ENCODE peak calls at places on chromosomes 7 and 10, in five cellular contexts. U is T-helper 17 cell, J is M059J, O is glutamatergic neuron, R is Kasumi-1. P is an unnamed sample.

GRCh38 chr10:132626761-132627735 is 89.5 kb downstream of the INPP5A start:
- DNase-seq in U (peak), J (no peak), O (peak), R (no peak), P (no peak)

GRCh38 chr10:77030915-77031425 is 606.6 kb downstream of the KCNMA1 start:
- DNase-seq in U (no peak), J (no peak), O (no peak), R (no peak), P (no peak)

GRCh38 chr7:135208417-135208793 is 2.9 kb downstream of the WDR91 start:
- DNase-seq in U (no peak), J (peak), O (no peak), R (no peak), P (no peak)

GRCh38 chr7:31073486-31074383 is 21.6 kb downstream of the ADCYAP1R1 start:
- DNase-seq in U (no peak), J (peak), O (peak), R (no peak), P (no peak)

GRCh38 chr10:103812004-103812403 is 43.4 kb downstream of the SH3PXD2A start:
- DNase-seq in U (no peak), J (no peak), O (no peak), R (no peak), P (no peak)

GRCh38 chr10:132006966-132007365 is 25.2 kb upstream of the BNIP3 start:
- DNase-seq in U (no peak), J (no peak), O (no peak), R (no peak), P (no peak)

GRCh38 chr7:25597881-25598456 is 369.7 kb upstream of the NPVF start:
- DNase-seq in U (no peak), J (no peak), O (no peak), R (no peak), P (no peak)

GRCh38 chr10:124223711-124224085 is 130.3 kb upstream of the CHST15 start:
- DNase-seq in U (no peak), J (no peak), O (no peak), R (no peak), P (no peak)

GRCh38 chr7:3949226-3949625 is 648.2 kb downstream of the SDK1 start:
- DNase-seq in U (no peak), J (no peak), O (no peak), R (no peak), P (no peak)

GRCh38 chr7:103944230-103944900 is 45.1 kb downstream of the RELN start:
- DNase-seq in U (no peak), J (no peak), O (no peak), R (no peak), P (no peak)

GRCh38 chr7:30330134-30331111 is 46.0 kb downstream of the ZNRF2 start:
- DNase-seq in U (no peak), J (no peak), O (no peak), R (peak), P (no peak)

GRCh38 chr7:112110651-112111050 is 95.5 kb downstream of the DOCK4 start:
- DNase-seq in U (no peak), J (no peak), O (no peak), R (no peak), P (no peak)

GRCh38 chr7:27734583-27734982 is 5.4 kb upstream of the TAX1BP1 start:
- DNase-seq in U (no peak), J (no peak), O (no peak), R (no peak), P (no peak)

GRCh38 chr7:128262273-128263028 is 21.4 kb downstream of the LEP start:
- DNase-seq in U (no peak), J (no peak), O (no peak), R (no peak), P (no peak)

GRCh38 chr10:119080521-119081259 is at the start of gene EIF3A:
- DNase-seq in U (peak), J (peak), O (peak), R (peak), P (peak)

GRCh38 chr10:110353244-110354119 is 48.8 kb upstream of the SMNDC1 start:
- DNase-seq in U (peak), J (peak), O (no peak), R (no peak), P (no peak)

GRCh38 chr7:102170417-102170970 is 116.2 kb upstream of the SH2B2 start:
- DNase-seq in U (no peak), J (no peak), O (peak), R (no peak), P (no peak)

GRCh38 chr10:92291921-92292860 is 1.2 kb downstream of the MARCHF5 start:
- DNase-seq in U (no peak), J (peak), O (peak), R (peak), P (peak)

GRCh38 chr7:22433710-22434460 is 66.1 kb downstream of the STEAP1B start:
- DNase-seq in U (no peak), J (peak), O (no peak), R (no peak), P (peak)

GRCh38 chr10:22824984-22825383 is 102.9 kb upstream of the ARMC3 start:
- DNase-seq in U (no peak), J (peak), O (no peak), R (no peak), P (no peak)

GRCh38 chr7:17581301-17581700 is 282.8 kb downstream of the AHR start:
- DNase-seq in U (no peak), J (no peak), O (no peak), R (no peak), P (no peak)

GRCh38 chr10:1084011-1084950 is 28.1 kb downstream of the WDR37 start:
- DNase-seq in U (no peak), J (no peak), O (no peak), R (no peak), P (no peak)

GRCh38 chr10:69327463-69328345 is 49.4 kb downstream of the HK1 start:
- DNase-seq in U (peak), J (no peak), O (no peak), R (peak), P (peak)

GRCh38 chr10:101759354-101760247 is 16.3 kb downstream of the FGF8 start:
- DNase-seq in U (no peak), J (no peak), O (no peak), R (no peak), P (no peak)

GRCh38 chr10:71684356-71685173 is 35.0 kb downstream of the C10orf105 start:
- DNase-seq in U (no peak), J (no peak), O (no peak), R (peak), P (no peak)

GRCh38 chr10:15254808-15255655 is 86.5 kb upstream of the NMT2 start:
- DNase-seq in U (no peak), J (no peak), O (no peak), R (peak), P (no peak)

GRCh38 chr7:123864438-123864837 is 19.5 kb downstream of the HYAL4 start:
- DNase-seq in U (no peak), J (no peak), O (no peak), R (no peak), P (no peak)

GRCh38 chr10:24950439-24950838 is 2.0 kb downstream of the PRTFDC1 start:
- DNase-seq in U (no peak), J (no peak), O (peak), R (no peak), P (no peak)

GRCh38 chr7:101321491-101322401 is at the start of gene IFT22:
- DNase-seq in U (peak), J (peak), O (peak), R (peak), P (peak)

GRCh38 chr10:132526676-132527075 is 10.9 kb upstream of the INPP5A start:
- DNase-seq in U (no peak), J (peak), O (no peak), R (no peak), P (no peak)

GRCh38 chr10:497289-497688 is 192.2 kb downstream of the DIP2C start:
- DNase-seq in U (no peak), J (no peak), O (no peak), R (no peak), P (no peak)

GRCh38 chr10:60809157-60809556 is 30.9 kb downstream of the CDK1 start:
- DNase-seq in U (no peak), J (peak), O (no peak), R (peak), P (no peak)

GRCh38 chr7:139630643-139631519 is 107.4 kb downstream of the CLEC2L start:
- DNase-seq in U (no peak), J (no peak), O (no peak), R (no peak), P (no peak)

GRCh38 chr7:90918303-90918702 is 322.2 kb downstream of the CDK14 start:
- DNase-seq in U (no peak), J (no peak), O (no peak), R (no peak), P (no peak)

GRCh38 chr7:36110584-36110983 is 42.5 kb upstream of the EEPD1 start:
- DNase-seq in U (no peak), J (no peak), O (no peak), R (no peak), P (no peak)

GRCh38 chr7:322111-322671 is 32.2 kb downstream of the FOXL3 start:
- DNase-seq in U (peak), J (peak), O (peak), R (no peak), P (peak)

GRCh38 chr7:87216701-87217508 is 2.6 kb downstream of the TMEM243 start:
- DNase-seq in U (no peak), J (no peak), O (no peak), R (peak), P (no peak)

P was measured in BE2C.